ENCODE peak calls at places on chromosomes 16 and 17, in eight cellular contexts. D is pancreas, A is Calu3, E is cardiac muscle cell, M is choroid plexus epithelial cell, V is GM10248, W is HFF-Myc, P is heart right ventricle. F is an unnamed sample.

GRCh38 chr17:5500247-5500803 is 14.0 kb downstream of the MIS12 start:
- DNase-seq in D (no peak), A (no peak), E (no peak), M (peak), V (peak), W (no peak), P (no peak), F (no peak)

GRCh38 chr17:35184274-35184673 is 9.9 kb downstream of the SLC35G3 start:
- DNase-seq in D (no peak), A (no peak), E (no peak), M (no peak), V (no peak), W (no peak), P (no peak), F (no peak)

GRCh38 chr17:56830726-56831363 is 2.9 kb downstream of the C17orf67 start:
- DNase-seq in D (no peak), A (no peak), E (no peak), M (no peak), V (no peak), W (no peak), P (no peak), F (no peak)

GRCh38 chr16:10754941-10755340 is 11.3 kb downstream of the NUBP1 start:
- DNase-seq in D (no peak), A (no peak), E (no peak), M (peak), V (no peak), W (no peak), P (no peak), F (peak)

GRCh38 chr16:66473654-66474519 is 46.8 kb downstream of the BEAN1 start:
- DNase-seq in D (no peak), A (no peak), E (no peak), M (no peak), V (no peak), W (no peak), P (no peak), F (no peak)

GRCh38 chr17:8490256-8491023 is 54.8 kb downstream of the NDEL1 start:
- DNase-seq in D (peak), A (no peak), E (no peak), M (no peak), V (no peak), W (no peak), P (no peak), F (no peak)

GRCh38 chr17:633641-634091 is 81.0 kb downstream of the VPS53 start:
- DNase-seq in D (no peak), A (no peak), E (no peak), M (peak), V (no peak), W (no peak), P (no peak), F (peak)

GRCh38 chr17:64765191-64765889 is 103.2 kb upstream of the SMURF2 start:
- DNase-seq in D (no peak), A (no peak), E (no peak), M (no peak), V (no peak), W (no peak), P (no peak), F (no peak)

GRCh38 chr16:66154801-66155200 is 211.7 kb upstream of the CDH5 start:
- DNase-seq in D (no peak), A (no peak), E (no peak), M (no peak), V (no peak), W (no peak), P (no peak), F (peak)

GRCh38 chr17:53792451-53792850 is 30.3 kb upstream of the KIF2B start:
- DNase-seq in D (no peak), A (no peak), E (no peak), M (no peak), V (no peak), W (no peak), P (no peak), F (no peak)

GRCh38 chr16:49959552-49960277 is 65.3 kb upstream of the CNEP1R1 start:
- DNase-seq in D (no peak), A (no peak), E (peak), M (no peak), V (no peak), W (no peak), P (no peak), F (no peak)

GRCh38 chr16:27326738-27327585 is 13.2 kb downstream of the IL4R start:
- DNase-seq in D (peak), A (peak), E (peak), M (peak), V (peak), W (peak), P (peak), F (peak)

GRCh38 chr16:23781176-23781575 is 26.4 kb downstream of the CHP2 start:
- DNase-seq in D (no peak), A (no peak), E (no peak), M (no peak), V (no peak), W (no peak), P (no peak), F (no peak)

GRCh38 chr16:24729967-24730815 is 740 bp downstream of the TNRC6A start:
- DNase-seq in D (peak), A (peak), E (peak), M (peak), V (no peak), W (no peak), P (peak), F (no peak)

GRCh38 chr16:16076400-16076901 is 127.0 kb downstream of the ABCC1 start:
- DNase-seq in D (no peak), A (no peak), E (no peak), M (no peak), V (no peak), W (no peak), P (no peak), F (no peak)

GRCh38 chr17:39639566-39640458 is 2.9 kb downstream of the STARD3 start:
- DNase-seq in D (no peak), A (peak), E (no peak), M (peak), V (no peak), W (no peak), P (no peak), F (no peak)

GRCh38 chr17:76909971-76910760 is 42.0 kb downstream of the MGAT5B start:
- DNase-seq in D (peak), A (peak), E (peak), M (peak), V (peak), W (no peak), P (peak), F (peak)

GRCh38 chr17:45144199-45145034 is 3.9 kb upstream of the HEXIM1 start:
- DNase-seq in D (peak), A (no peak), E (no peak), M (no peak), V (no peak), W (no peak), P (peak), F (no peak)

GRCh38 chr17:63440770-63441335 is 5.3 kb downstream of the CYB561 start:
- DNase-seq in D (peak), A (no peak), E (no peak), M (no peak), V (no peak), W (no peak), P (no peak), F (no peak)

GRCh38 chr17:43019418-43019817 is 2.8 kb downstream of the VAT1 start:
- DNase-seq in D (no peak), A (no peak), E (peak), M (peak), V (no peak), W (no peak), P (no peak), F (no peak)

GRCh38 chr17:79836952-79837887 is 2.0 kb downstream of the CBX4 start:
- DNase-seq in D (peak), A (peak), E (peak), M (peak), V (peak), W (no peak), P (peak), F (peak)
- TF ChIP-seq CTCF in D (no peak), A (peak), E (peak), M (peak), V (no peak), W (no peak), P (peak), F (peak)

DNA sequence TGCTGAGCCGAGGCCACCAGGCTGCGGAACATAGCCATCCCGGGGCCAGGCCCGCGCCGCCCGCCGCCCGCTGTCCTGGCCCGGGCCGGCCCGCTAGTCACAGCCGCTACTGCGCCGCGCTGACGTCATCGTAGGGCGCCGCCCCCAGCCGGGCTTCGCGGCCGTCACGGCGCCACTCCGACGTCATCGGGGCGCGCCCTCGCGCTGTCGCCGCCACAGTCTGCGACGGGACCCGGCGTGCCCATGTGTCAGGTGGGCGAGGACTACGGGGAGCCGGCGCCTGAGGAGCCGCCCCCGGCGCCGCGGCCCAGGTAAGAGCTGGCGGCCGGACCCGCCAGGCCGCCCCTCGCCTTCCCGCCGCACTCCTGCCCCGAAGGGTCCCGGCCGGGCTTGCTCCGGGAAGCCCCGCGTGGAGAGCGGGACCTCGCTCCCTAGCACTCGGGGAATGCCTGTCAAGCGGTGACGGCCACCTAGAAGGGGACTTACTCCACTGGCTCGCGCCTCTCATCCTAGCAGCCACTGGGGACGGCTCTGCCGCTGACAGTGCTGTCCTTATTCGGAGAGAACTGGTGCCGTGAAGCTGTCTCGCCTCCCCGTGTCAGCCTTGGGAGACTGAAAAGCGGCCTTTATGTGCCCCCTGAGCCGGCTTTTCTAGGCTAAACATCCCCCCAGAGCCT is at the start of the genes CTU2 and RNF166:
- DNase-seq in D (peak), A (peak), E (peak), M (peak), V (peak), W (peak), P (peak), F (peak)
- TF ChIP-seq CTCF in D (no peak), A (no peak), E (no peak), M (no peak), V (no peak), W (no peak), P (no peak), F (no peak)

GRCh38 chr17:79840204-79840988 is 1.2 kb upstream of the CBX4 start:
- DNase-seq in D (peak), A (no peak), E (peak), M (peak), V (no peak), W (no peak), P (peak), F (peak)
- TF ChIP-seq CTCF in D (no peak), A (no peak), E (no peak), M (peak), V (no peak), W (no peak), P (peak), F (no peak)

GRCh38 chr16:12170103-12171025 is 193.8 kb downstream of the SNX29 start:
- DNase-seq in D (peak), A (no peak), E (no peak), M (no peak), V (no peak), W (no peak), P (no peak), F (peak)
- TF ChIP-seq CTCF in D (no peak), A (no peak), E (no peak), M (no peak), V (no peak), W (no peak), P (no peak), F (no peak)

F was measured in fibroblast of pulmonary artery.